ENCODE peak calls at places on chromosomes 6 and 20, in eight cellular contexts. D is activated T-cell treated with anti-CD3 and anti-CD28 coated beads for 1 hour; M is effector memory CD4-positive, alpha-beta T cell; J is LoVo; H is skeletal muscle cell; V is HFFc6; Q is OCI-LY7; G is NCI-H1417. S is an unnamed sample.

GRCh38 chr6:10682319-10682988 is 12.0 kb downstream of the C6orf52 start:
- DNase-seq in D (no peak), M (no peak), J (no peak), H (no peak), V (no peak), Q (no peak), G (no peak), S (no peak)

GRCh38 chr20:37506166-37506725 is 14.8 kb upstream of the NNAT start:
- DNase-seq in D (no peak), M (no peak), J (no peak), H (no peak), V (no peak), Q (no peak), G (no peak), S (no peak)

GRCh38 chr6:26342106-26342999 is 22.6 kb upstream of the BTN3A2 start:
- DNase-seq in D (no peak), M (no peak), J (no peak), H (no peak), V (peak; percentile 73), Q (peak; percentile 53), G (peak; percentile 38), S (no peak)

GRCh38 chr6:132388291-132388690 is 13.0 kb downstream of the MOXD1 start:
- DNase-seq in D (no peak), M (no peak), J (no peak), H (no peak), V (peak; percentile 45), Q (no peak), G (peak; percentile 26), S (no peak)

GRCh38 chr6:40342674-40343230 is 244.4 kb downstream of the LRFN2 start:
- DNase-seq in D (no peak), M (no peak), J (no peak), H (no peak), V (no peak), Q (no peak), G (no peak), S (no peak)

GRCh38 chr6:50791900-50792508 is 26.7 kb upstream of the TFAP2B start:
- DNase-seq in D (no peak), M (no peak), J (peak; percentile 63), H (peak; percentile 2), V (peak; percentile 24), Q (peak; percentile 54), G (peak; percentile 78), S (peak; percentile 80)

GRCh38 chr6:87939776-87940175 is 107.9 kb upstream of the SPACA1 start:
- DNase-seq in D (no peak), M (no peak), J (no peak), H (no peak), V (no peak), Q (no peak), G (no peak), S (no peak)

GRCh38 chr6:25302677-25303128 is 23.5 kb downstream of the CARMIL1 start:
- DNase-seq in D (no peak), M (no peak), J (no peak), H (peak; percentile 65), V (peak; percentile 91), Q (no peak), G (peak; percentile 89), S (no peak)

GRCh38 chr6:91886183-91886795 is 1299.4 kb upstream of the MAP3K7 start:
- DNase-seq in D (no peak), M (no peak), J (no peak), H (no peak), V (no peak), Q (peak; percentile 18), G (no peak), S (no peak)

GRCh38 chr6:32838114-32838958 is at the start of gene TAP2:
- DNase-seq in D (peak; percentile 98), M (peak; percentile 96), J (peak; percentile 91), H (peak; percentile 60), V (peak; percentile 91), Q (peak; percentile 96), G (peak; percentile 93), S (peak; percentile 97)

GRCh38 chr6:51077967-51078518 is 259.4 kb downstream of the TFAP2B start:
- DNase-seq in D (no peak), M (no peak), J (no peak), H (no peak), V (no peak), Q (no peak), G (peak; percentile 22), S (no peak)

GRCh38 chr20:46113071-46113470 is 5.0 kb upstream of the CD40 start:
- DNase-seq in D (no peak), M (no peak), J (no peak), H (no peak), V (no peak), Q (no peak), G (no peak), S (no peak)

GRCh38 chr6:15036690-15037245 is 209.1 kb upstream of the JARID2 start:
- DNase-seq in D (no peak), M (no peak), J (peak; percentile 18), H (no peak), V (no peak), Q (no peak), G (peak; percentile 83), S (no peak)

GRCh38 chr20:49964964-49965780 is 17.6 kb upstream of the SNAI1 start:
- DNase-seq in D (no peak), M (no peak), J (no peak), H (no peak), V (no peak), Q (peak; percentile 57), G (peak; percentile 74), S (peak; percentile 74)

GRCh38 chr6:84762941-84763396 is 1.4 kb downstream of the TBX18 start:
- DNase-seq in D (no peak), M (no peak), J (no peak), H (no peak), V (no peak), Q (no peak), G (peak; percentile 85), S (no peak)

GRCh38 chr6:41373919-41374617 is 38.7 kb downstream of the NCR2 start:
- DNase-seq in D (no peak), M (no peak), J (no peak), H (no peak), V (no peak), Q (no peak), G (peak; percentile 68), S (no peak)

GRCh38 chr6:156828280-156828703 is 51.1 kb downstream of the ARID1B start:
- DNase-seq in D (no peak), M (no peak), J (peak; percentile 24), H (peak; percentile 75), V (peak; percentile 91), Q (no peak), G (no peak), S (no peak)

GRCh38 chr20:41169791-41170351 is 32.5 kb downstream of the PLCG1 start:
- DNase-seq in D (no peak), M (no peak), J (no peak), H (no peak), V (peak; percentile 62), Q (no peak), G (no peak), S (no peak)

GRCh38 chr20:45432294-45432693 is 16.4 kb downstream of the PIGT start:
- DNase-seq in D (no peak), M (no peak), J (no peak), H (no peak), V (no peak), Q (peak; percentile 95), G (no peak), S (peak; percentile 71)